ENCODE peak calls at places on chromosome 15, in ten cellular contexts. J is endodermal cell, C is right lobe of liver, Y is neural progenitor cell, U is stomach, F is pancreas, W is SK-N-SH, L is adrenal gland, R is right cardiac atrium, G is A549. I is an unnamed sample.
A peak's percentile ranks its signal among the peaks of the same experiment; 100 is the strongest.

GRCh38 chr15:89766357-89767311 is 9.5 kb upstream of the MESP2 start:
- DNase-seq in J (no peak), C (no peak), Y (no peak), U (peak; percentile 52), F (peak; percentile 64), W (no peak), L (no peak), R (no peak), G (no peak), I (no peak)

GRCh38 chr15:70293138-70293537 is 195.4 kb upstream of the TLE3 start:
- DNase-seq in J (no peak), C (no peak), Y (no peak), U (no peak), F (no peak), W (no peak), L (no peak), R (no peak), G (no peak), I (no peak)

GRCh38 chr15:70066422-70066821 is 31.3 kb downstream of the TLE3 start:
- DNase-seq in J (no peak), C (no peak), Y (no peak), U (no peak), F (no peak), W (no peak), L (no peak), R (no peak), G (no peak), I (no peak)

GRCh38 chr15:90412356-90413194 is 24.5 kb downstream of the IQGAP1 start:
- DNase-seq in J (peak; percentile 73), C (no peak), Y (no peak), U (peak; percentile 59), F (peak; percentile 61), W (no peak), L (no peak), R (no peak), G (peak; percentile 47), I (peak; percentile 82)

GRCh38 chr15:90762109-90762508 is 45.0 kb downstream of the BLM start:
- DNase-seq in J (peak; percentile 49), C (peak; percentile 39), Y (no peak), U (peak; percentile 34), F (peak; percentile 41), W (no peak), L (peak; percentile 49), R (peak; percentile 85), G (no peak), I (no peak)

GRCh38 chr15:89679221-89679620 is at the start of gene PLIN1:
- DNase-seq in J (no peak), C (no peak), Y (no peak), U (no peak), F (no peak), W (no peak), L (no peak), R (no peak), G (no peak), I (no peak)

GRCh38 chr15:62071711-62072308 is 5.0 kb downstream of the C2CD4A start:
- DNase-seq in J (no peak), C (no peak), Y (peak; percentile 56), U (no peak), F (no peak), W (peak; percentile 52), L (no peak), R (no peak), G (peak; percentile 61), I (peak; percentile 60)

GRCh38 chr15:69012761-69013364 is 1.6 kb upstream of the NOX5 start:
- DNase-seq in J (no peak), C (no peak), Y (no peak), U (no peak), F (no peak), W (no peak), L (no peak), R (no peak), G (no peak), I (no peak)

GRCh38 chr15:69225355-69226027 is 65.1 kb downstream of the GLCE start:
- DNase-seq in J (no peak), C (no peak), Y (peak; percentile 26), U (no peak), F (no peak), W (peak; percentile 36), L (no peak), R (no peak), G (peak; percentile 55), I (peak; percentile 52)

GRCh38 chr15:25235391-25235790 is 203.4 kb downstream of the UBE3A start:
- DNase-seq in J (no peak), C (no peak), Y (no peak), U (no peak), F (no peak), W (no peak), L (no peak), R (peak; percentile 35), G (no peak), I (no peak)
- H3K9me3 ChIP-seq in J (no peaks in the 10 kb centered on the region), C (no peaks in the 10 kb centered on the region), Y (no peaks in the 10 kb centered on the region), U (peaks cover 95% of the 10 kb centered on the region), F (no peaks in the 10 kb centered on the region), W (no peaks in the 10 kb centered on the region), L (no peaks in the 10 kb centered on the region), R (no peaks in the 10 kb centered on the region), G (no peaks in the 10 kb centered on the region), I (peaks cover 4% of the 10 kb centered on the region)

GRCh38 chr15:25239471-25240345 is 199.1 kb downstream of the UBE3A start:
- DNase-seq in J (no peak), C (peak; percentile 6), Y (no peak), U (no peak), F (no peak), W (no peak), L (no peak), R (peak; percentile 16), G (no peak), I (no peak)

GRCh38 chr15:25240461-25241021 is 198.3 kb downstream of the UBE3A start:
- DNase-seq in J (no peak), C (peak; percentile 14), Y (no peak), U (no peak), F (no peak), W (no peak), L (no peak), R (peak; percentile 5), G (no peak), I (no peak)

GRCh38 chr15:25242166-25242879 is 196.5 kb downstream of the UBE3A start:
- DNase-seq in J (no peak), C (no peak), Y (no peak), U (no peak), F (peak; percentile 10), W (no peak), L (no peak), R (peak; percentile 2), G (no peak), I (no peak)

GRCh38 chr15:25242957-25243799 is 195.6 kb downstream of the UBE3A start:
- DNase-seq in J (no peak), C (peak; percentile 11), Y (no peak), U (peak; percentile 17), F (peak; percentile 2), W (no peak), L (peak; percentile 9), R (peak; percentile 31), G (no peak), I (no peak)

GRCh38 chr15:25241241-25241801 is 197.5 kb downstream of the UBE3A start:
- DNase-seq in J (no peak), C (peak; percentile 14), Y (no peak), U (no peak), F (peak; percentile 1), W (no peak), L (no peak), R (peak; percentile 10), G (no peak), I (no peak)
- H3K9me3 ChIP-seq in J (no peaks in the 10 kb centered on the region), C (no peaks in the 10 kb centered on the region), Y (no peaks in the 10 kb centered on the region), U (peaks cover 94% of the 10 kb centered on the region), F (no peaks in the 10 kb centered on the region), W (no peaks in the 10 kb centered on the region), L (no peaks in the 10 kb centered on the region), R (no peaks in the 10 kb centered on the region), G (no peaks in the 10 kb centered on the region), I (peaks cover 5% of the 10 kb centered on the region)

DNA sequence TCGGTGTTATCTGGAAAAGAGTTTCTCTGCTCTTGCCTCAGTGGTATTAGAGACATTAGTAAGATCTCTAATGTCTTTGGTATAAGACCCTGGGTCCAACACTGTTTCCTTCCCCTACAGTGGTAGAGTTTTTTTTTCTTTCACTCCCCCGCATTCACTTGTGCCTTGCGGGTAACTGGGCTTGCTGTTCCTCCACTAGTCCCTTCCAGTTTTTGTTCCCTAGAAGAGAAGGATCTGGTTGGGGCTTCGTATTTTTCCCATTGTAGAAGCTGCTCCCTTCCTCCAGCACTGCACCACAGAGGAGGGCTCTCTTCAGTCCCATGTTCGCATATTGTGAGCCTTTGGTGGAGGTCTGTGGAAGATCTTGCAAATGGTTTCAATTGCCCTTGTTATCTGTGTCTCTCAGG is 13.7 kb downstream of the CTDSPL2 start:
- DNase-seq in J (peak; percentile 67), C (no peak), Y (no peak), U (no peak), F (no peak), W (no peak), L (no peak), R (no peak), G (no peak), I (no peak)
- H3K9me3 ChIP-seq in J (peaks cover 16% of the 10 kb centered on the region), C (no peaks in the 10 kb centered on the region), Y (no peaks in the 10 kb centered on the region), U (no peaks in the 10 kb centered on the region), F (no peaks in the 10 kb centered on the region), W (peaks cover 8% of the 10 kb centered on the region), L (no peaks in the 10 kb centered on the region), R (no peaks in the 10 kb centered on the region), G (no peaks in the 10 kb centered on the region), I (no peaks in the 10 kb centered on the region)

GRCh38 chr15:37483779-37484178 is 383.4 kb upstream of the MEIS2 start:
- DNase-seq in J (no peak), C (no peak), Y (no peak), U (no peak), F (no peak), W (no peak), L (no peak), R (no peak), G (no peak), I (no peak)
- H3K9me3 ChIP-seq in J (no peaks in the 10 kb centered on the region), C (no peaks in the 10 kb centered on the region), Y (no peaks in the 10 kb centered on the region), U (no peaks in the 10 kb centered on the region), F (no peaks in the 10 kb centered on the region), W (no peaks in the 10 kb centered on the region), L (no peaks in the 10 kb centered on the region), R (no peaks in the 10 kb centered on the region), G (no peaks in the 10 kb centered on the region), I (no peaks in the 10 kb centered on the region)